ENCODE peak calls at places on chromosomes 13 and 19, in seven cellular contexts. One of them, this sample, is unnamed.

GRCh38 chr19:2777952-2778683 is 5.0 kb downstream of the SGTA start:
- DNase-seq in fibroblast of lung: no peak
- DNase-seq in K562: no peak
- DNase-seq in lower leg skin: no peak
- DNase-seq in CD8-positive, alpha-beta T cell: no peak
- DNase-seq in tibial artery: no peak
- DNase-seq in astrocyte of the spinal cord: no peak
- DNase-seq in this sample: no peak

GRCh38 chr19:55419624-55420236 is 12.1 kb upstream of the UBE2S start:
- DNase-seq in fibroblast of lung: no peak
- DNase-seq in K562: no peak
- DNase-seq in lower leg skin: no peak
- DNase-seq in CD8-positive, alpha-beta T cell: no peak
- DNase-seq in tibial artery: no peak
- DNase-seq in astrocyte of the spinal cord: no peak
- DNase-seq in this sample: no peak

GRCh38 chr13:52921194-52921593 is 72.8 kb upstream of the PCDH8 start:
- DNase-seq in fibroblast of lung: no peak
- DNase-seq in K562: no peak
- DNase-seq in lower leg skin: no peak
- DNase-seq in CD8-positive, alpha-beta T cell: no peak
- DNase-seq in tibial artery: no peak
- DNase-seq in astrocyte of the spinal cord: no peak
- DNase-seq in this sample: no peak

GRCh38 chr19:751501-752341 is 809 bp downstream of the MISP start:
- DNase-seq in fibroblast of lung: peak
- DNase-seq in K562: peak
- DNase-seq in lower leg skin: no peak
- DNase-seq in CD8-positive, alpha-beta T cell: no peak
- DNase-seq in tibial artery: no peak
- DNase-seq in astrocyte of the spinal cord: peak
- DNase-seq in this sample: peak

GRCh38 chr19:58356971-58357797 is 3.9 kb upstream of the A1BG start:
- DNase-seq in fibroblast of lung: peak
- DNase-seq in K562: no peak
- DNase-seq in lower leg skin: no peak
- DNase-seq in CD8-positive, alpha-beta T cell: no peak
- DNase-seq in tibial artery: no peak
- DNase-seq in astrocyte of the spinal cord: no peak
- DNase-seq in this sample: peak

GRCh38 chr19:7848779-7849457 is 18.9 kb downstream of the EVI5L start:
- DNase-seq in fibroblast of lung: no peak
- DNase-seq in K562: no peak
- DNase-seq in lower leg skin: no peak
- DNase-seq in CD8-positive, alpha-beta T cell: no peak
- DNase-seq in tibial artery: no peak
- DNase-seq in astrocyte of the spinal cord: no peak
- DNase-seq in this sample: no peak

GRCh38 chr19:18898081-18898532 is 2.1 kb upstream of the CERS1 start:
- DNase-seq in fibroblast of lung: no peak
- DNase-seq in K562: peak
- DNase-seq in lower leg skin: no peak
- DNase-seq in CD8-positive, alpha-beta T cell: no peak
- DNase-seq in tibial artery: peak
- DNase-seq in astrocyte of the spinal cord: no peak
- DNase-seq in this sample: no peak

GRCh38 chr13:67014399-67014798 is 215.7 kb downstream of the PCDH9 start:
- DNase-seq in fibroblast of lung: no peak
- DNase-seq in K562: no peak
- DNase-seq in lower leg skin: no peak
- DNase-seq in CD8-positive, alpha-beta T cell: no peak
- DNase-seq in tibial artery: no peak
- DNase-seq in astrocyte of the spinal cord: no peak
- DNase-seq in this sample: no peak

GRCh38 chr19:1062387-1063029 is 4.5 kb upstream of the ARHGAP45 start:
- DNase-seq in fibroblast of lung: no peak
- DNase-seq in K562: peak
- DNase-seq in lower leg skin: no peak
- DNase-seq in CD8-positive, alpha-beta T cell: no peak
- DNase-seq in tibial artery: no peak
- DNase-seq in astrocyte of the spinal cord: no peak
- DNase-seq in this sample: no peak

GRCh38 chr19:17389957-17390664 is 3.9 kb downstream of the CCDC194 start:
- DNase-seq in fibroblast of lung: no peak
- DNase-seq in K562: peak
- DNase-seq in lower leg skin: no peak
- DNase-seq in CD8-positive, alpha-beta T cell: no peak
- DNase-seq in tibial artery: no peak
- DNase-seq in astrocyte of the spinal cord: no peak
- DNase-seq in this sample: no peak

GRCh38 chr19:55133639-55134444 is 15.2 kb downstream of the TNNT1 start:
- DNase-seq in fibroblast of lung: no peak
- DNase-seq in K562: no peak
- DNase-seq in lower leg skin: no peak
- DNase-seq in CD8-positive, alpha-beta T cell: no peak
- DNase-seq in tibial artery: no peak
- DNase-seq in astrocyte of the spinal cord: no peak
- DNase-seq in this sample: no peak

GRCh38 chr19:30171795-30172642 is 200.2 kb upstream of the ZNF536 start:
- DNase-seq in fibroblast of lung: no peak
- DNase-seq in K562: no peak
- DNase-seq in lower leg skin: no peak
- DNase-seq in CD8-positive, alpha-beta T cell: no peak
- DNase-seq in tibial artery: no peak
- DNase-seq in astrocyte of the spinal cord: no peak
- DNase-seq in this sample: no peak

GRCh38 chr19:13797870-13798269 is 2.6 kb downstream of the ZSWIM4 start:
- DNase-seq in fibroblast of lung: peak
- DNase-seq in K562: no peak
- DNase-seq in lower leg skin: no peak
- DNase-seq in CD8-positive, alpha-beta T cell: no peak
- DNase-seq in tibial artery: no peak
- DNase-seq in astrocyte of the spinal cord: peak
- DNase-seq in this sample: peak

GRCh38 chr19:343451-343931 is 1.1 kb downstream of the MIER2 start:
- DNase-seq in fibroblast of lung: no peak
- DNase-seq in K562: peak
- DNase-seq in lower leg skin: no peak
- DNase-seq in CD8-positive, alpha-beta T cell: no peak
- DNase-seq in tibial artery: no peak
- DNase-seq in astrocyte of the spinal cord: no peak
- DNase-seq in this sample: peak

GRCh38 chr13:22915442-22916082 is 265.2 kb upstream of the SGCG start:
- DNase-seq in fibroblast of lung: peak
- DNase-seq in K562: peak
- DNase-seq in lower leg skin: no peak
- DNase-seq in CD8-positive, alpha-beta T cell: no peak
- DNase-seq in tibial artery: no peak
- DNase-seq in astrocyte of the spinal cord: peak
- DNase-seq in this sample: peak

GRCh38 chr19:3387645-3388589 is 21.5 kb downstream of the NFIC start:
- DNase-seq in fibroblast of lung: peak
- DNase-seq in K562: no peak
- DNase-seq in lower leg skin: peak
- DNase-seq in CD8-positive, alpha-beta T cell: no peak
- DNase-seq in tibial artery: peak
- DNase-seq in astrocyte of the spinal cord: peak
- DNase-seq in this sample: no peak

GRCh38 chr13:94546071-94546839 is 49.7 kb downstream of the TGDS start:
- DNase-seq in fibroblast of lung: no peak
- DNase-seq in K562: no peak
- DNase-seq in lower leg skin: no peak
- DNase-seq in CD8-positive, alpha-beta T cell: no peak
- DNase-seq in tibial artery: no peak
- DNase-seq in astrocyte of the spinal cord: no peak
- DNase-seq in this sample: no peak

GRCh38 chr19:5271145-5271544 is 69.5 kb downstream of the PTPRS start:
- DNase-seq in fibroblast of lung: peak
- DNase-seq in K562: peak
- DNase-seq in lower leg skin: no peak
- DNase-seq in CD8-positive, alpha-beta T cell: no peak
- DNase-seq in tibial artery: no peak
- DNase-seq in astrocyte of the spinal cord: no peak
- DNase-seq in this sample: no peak
- TF ChIP-seq CTCF in fibroblast of lung: peak
- TF ChIP-seq CTCF in K562: peak
- TF ChIP-seq CTCF in lower leg skin: no peak
- TF ChIP-seq CTCF in CD8-positive, alpha-beta T cell: no peak
- TF ChIP-seq CTCF in tibial artery: no peak
- TF ChIP-seq CTCF in astrocyte of the spinal cord: no peak
- TF ChIP-seq CTCF in this sample: peak

GRCh38 chr13:30972888-30973377 is 40.5 kb downstream of the TEX26 start:
- DNase-seq in fibroblast of lung: peak
- DNase-seq in K562: no peak
- DNase-seq in lower leg skin: no peak
- DNase-seq in CD8-positive, alpha-beta T cell: no peak
- DNase-seq in tibial artery: no peak
- DNase-seq in astrocyte of the spinal cord: peak
- DNase-seq in this sample: peak

GRCh38 chr13:30978981-30979956 is 46.8 kb downstream of the TEX26 start:
- DNase-seq in fibroblast of lung: no peak
- DNase-seq in K562: peak
- DNase-seq in lower leg skin: no peak
- DNase-seq in CD8-positive, alpha-beta T cell: no peak
- DNase-seq in tibial artery: no peak
- DNase-seq in astrocyte of the spinal cord: no peak
- DNase-seq in this sample: peak

GRCh38 chr13:30976041-30976440 is 43.6 kb downstream of the TEX26 start:
- DNase-seq in fibroblast of lung: no peak
- DNase-seq in K562: no peak
- DNase-seq in lower leg skin: no peak
- DNase-seq in CD8-positive, alpha-beta T cell: no peak
- DNase-seq in tibial artery: no peak
- DNase-seq in astrocyte of the spinal cord: peak
- DNase-seq in this sample: no peak

GRCh38 chr13:30971575-30971974 is 39.1 kb downstream of the TEX26 start:
- DNase-seq in fibroblast of lung: peak
- DNase-seq in K562: no peak
- DNase-seq in lower leg skin: no peak
- DNase-seq in CD8-positive, alpha-beta T cell: no peak
- DNase-seq in tibial artery: no peak
- DNase-seq in astrocyte of the spinal cord: no peak
- DNase-seq in this sample: peak

GRCh38 chr13:30974350-30974749 is 41.9 kb downstream of the TEX26 start:
- DNase-seq in fibroblast of lung: no peak
- DNase-seq in K562: no peak
- DNase-seq in lower leg skin: no peak
- DNase-seq in CD8-positive, alpha-beta T cell: no peak
- DNase-seq in tibial artery: no peak
- DNase-seq in astrocyte of the spinal cord: no peak
- DNase-seq in this sample: no peak
- H3K4me3 ChIP-seq in fibroblast of lung: no peak
- H3K4me3 ChIP-seq in K562: no peak
- H3K4me3 ChIP-seq in lower leg skin: no peak
- H3K4me3 ChIP-seq in CD8-positive, alpha-beta T cell: no peak
- H3K4me3 ChIP-seq in tibial artery: no peak
- H3K4me3 ChIP-seq in astrocyte of the spinal cord: no peak
- H3K4me3 ChIP-seq in this sample: no peak

GRCh38 chr13:43908156-43909126 is 28.7 kb downstream of the LACC1 start:
- DNase-seq in fibroblast of lung: peak
- DNase-seq in K562: no peak
- DNase-seq in lower leg skin: no peak
- DNase-seq in CD8-positive, alpha-beta T cell: no peak
- DNase-seq in tibial artery: no peak
- DNase-seq in astrocyte of the spinal cord: peak
- DNase-seq in this sample: peak
- TF ChIP-seq CTCF in fibroblast of lung: peak
- TF ChIP-seq CTCF in K562: no peak
- TF ChIP-seq CTCF in lower leg skin: no peak
- TF ChIP-seq CTCF in CD8-positive, alpha-beta T cell: peak
- TF ChIP-seq CTCF in tibial artery: peak
- TF ChIP-seq CTCF in astrocyte of the spinal cord: peak
- TF ChIP-seq CTCF in this sample: no peak

DNA sequence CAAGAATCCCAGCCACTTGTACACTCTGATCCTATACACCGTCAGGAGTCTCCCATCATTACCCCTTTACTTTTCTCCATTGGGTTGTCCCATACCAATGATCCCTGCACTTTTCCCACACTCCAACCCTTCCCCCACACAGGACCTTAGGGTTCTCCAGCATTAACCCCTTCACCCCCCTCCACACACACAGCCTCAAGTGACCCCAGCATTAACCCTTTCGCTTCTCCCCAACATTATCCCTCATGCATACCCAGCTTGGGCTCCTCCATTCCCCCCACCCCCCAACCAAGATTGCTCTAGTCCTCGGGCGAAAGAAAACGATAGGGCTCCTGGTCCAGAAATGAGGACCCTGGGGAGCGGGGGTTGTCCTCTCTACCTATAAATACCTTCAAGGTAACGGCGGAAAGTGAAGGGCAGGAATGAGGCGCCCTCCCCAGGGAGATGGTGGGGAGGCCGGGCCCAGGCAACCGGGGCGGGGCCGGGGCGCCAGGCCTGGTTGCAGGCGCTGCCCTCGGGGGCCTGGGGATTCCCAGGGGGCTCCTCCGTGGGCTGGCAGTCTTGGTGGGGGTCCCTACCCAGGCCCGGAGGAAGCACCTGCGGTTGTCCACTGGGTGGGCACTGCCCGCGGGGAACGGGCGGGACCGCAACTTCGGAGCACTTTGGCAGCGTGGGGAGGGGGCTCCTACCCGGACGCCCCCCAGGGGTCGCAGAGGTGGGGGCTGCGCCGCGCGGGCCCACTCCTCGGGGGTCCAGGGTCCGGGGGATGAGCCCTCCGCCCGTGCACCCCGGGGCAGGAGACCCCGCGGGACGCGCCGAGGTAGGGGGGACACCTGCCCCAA is 757 bp downstream of the WIZ start:
- DNase-seq in fibroblast of lung: peak
- DNase-seq in K562: no peak
- DNase-seq in lower leg skin: no peak
- DNase-seq in CD8-positive, alpha-beta T cell: no peak
- DNase-seq in tibial artery: peak
- DNase-seq in astrocyte of the spinal cord: no peak
- DNase-seq in this sample: no peak
- H3K4me3 ChIP-seq in fibroblast of lung: peak
- H3K4me3 ChIP-seq in K562: peak
- H3K4me3 ChIP-seq in lower leg skin: peak
- H3K4me3 ChIP-seq in CD8-positive, alpha-beta T cell: peak
- H3K4me3 ChIP-seq in tibial artery: peak
- H3K4me3 ChIP-seq in astrocyte of the spinal cord: peak
- H3K4me3 ChIP-seq in this sample: peak

DNA sequence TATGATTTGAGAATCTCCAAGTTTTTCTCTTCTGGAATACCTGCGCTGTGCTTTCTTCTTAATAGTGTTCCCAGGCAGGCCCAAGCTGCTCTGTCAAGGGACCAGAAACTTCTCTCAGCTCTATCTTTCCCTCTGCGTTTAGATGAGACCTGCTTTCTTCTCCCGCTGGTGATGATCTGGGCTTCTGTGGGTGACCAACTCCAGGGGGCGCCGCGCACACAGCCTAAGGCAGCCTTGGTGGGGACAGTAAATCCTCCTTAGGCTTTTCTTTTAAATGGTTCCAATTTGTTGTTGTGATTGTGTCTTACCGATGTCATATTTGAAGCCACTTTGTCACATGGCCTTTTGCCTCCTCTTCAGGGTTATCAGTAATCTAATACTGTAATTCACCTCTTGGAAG is 439.4 kb upstream of the KLF12 start:
- DNase-seq in fibroblast of lung: no peak
- DNase-seq in K562: peak
- DNase-seq in lower leg skin: no peak
- DNase-seq in CD8-positive, alpha-beta T cell: no peak
- DNase-seq in tibial artery: no peak
- DNase-seq in astrocyte of the spinal cord: no peak
- DNase-seq in this sample: peak
- TF ChIP-seq CTCF in fibroblast of lung: peak
- TF ChIP-seq CTCF in K562: peak
- TF ChIP-seq CTCF in lower leg skin: no peak
- TF ChIP-seq CTCF in CD8-positive, alpha-beta T cell: no peak
- TF ChIP-seq CTCF in tibial artery: no peak
- TF ChIP-seq CTCF in astrocyte of the spinal cord: peak
- TF ChIP-seq CTCF in this sample: peak